ENCODE peak calls at places on chromosome 15, in seven cellular contexts. One of them, this sample, is unnamed.

GRCh38 chr15:67089218-67090193 is 24.1 kb downstream of the SMAD3 start:
- DNase-seq in hepatocyte: no peak
- DNase-seq in astrocyte of the spinal cord: peak; percentile 76
- DNase-seq in HL-60: no peak
- DNase-seq in cardiac fibroblast: peak; percentile 59
- DNase-seq in NB4: peak; percentile 56
- DNase-seq in cardiac muscle cell: peak; percentile 60
- DNase-seq in this sample: peak; percentile 68

GRCh38 chr15:34147371-34148140 is 45.7 kb downstream of the PGBD4 start:
- DNase-seq in hepatocyte: no peak
- DNase-seq in NB4: no peak
- DNase-seq in cardiac muscle cell: peak; percentile 49
- DNase-seq in cardiac fibroblast: peak; percentile 29
- DNase-seq in astrocyte of the spinal cord: peak; percentile 14
- DNase-seq in HL-60: no peak
- DNase-seq in this sample: no peak

GRCh38 chr15:51727141-51727897 is 10.1 kb downstream of the LYSMD2 start:
- DNase-seq in cardiac fibroblast: peak; percentile 18
- DNase-seq in cardiac muscle cell: peak; percentile 21
- DNase-seq in astrocyte of the spinal cord: no peak
- DNase-seq in hepatocyte: no peak
- DNase-seq in NB4: peak; percentile 41
- DNase-seq in HL-60: no peak
- DNase-seq in this sample: no peak

GRCh38 chr15:31344824-31345605 is 18.4 kb downstream of the KLF13 start:
- DNase-seq in hepatocyte: no peak
- DNase-seq in cardiac fibroblast: no peak
- DNase-seq in cardiac muscle cell: no peak
- DNase-seq in HL-60: no peak
- DNase-seq in astrocyte of the spinal cord: no peak
- DNase-seq in NB4: no peak
- DNase-seq in this sample: peak; percentile 79

GRCh38 chr15:99537344-99537743 is 28.4 kb upstream of the MEF2A start:
- DNase-seq in HL-60: no peak
- DNase-seq in NB4: no peak
- DNase-seq in hepatocyte: no peak
- DNase-seq in astrocyte of the spinal cord: no peak
- DNase-seq in cardiac fibroblast: peak; percentile 32
- DNase-seq in cardiac muscle cell: peak; percentile 25
- DNase-seq in this sample: no peak

GRCh38 chr15:90114451-90114901 is 12.2 kb upstream of the IDH2 start:
- DNase-seq in cardiac fibroblast: no peak
- DNase-seq in cardiac muscle cell: no peak
- DNase-seq in hepatocyte: no peak
- DNase-seq in astrocyte of the spinal cord: no peak
- DNase-seq in HL-60: no peak
- DNase-seq in NB4: no peak
- DNase-seq in this sample: no peak

GRCh38 chr15:99121691-99122410 is 17.0 kb downstream of the SYNM start:
- DNase-seq in cardiac muscle cell: no peak
- DNase-seq in NB4: no peak
- DNase-seq in cardiac fibroblast: no peak
- DNase-seq in HL-60: no peak
- DNase-seq in hepatocyte: no peak
- DNase-seq in astrocyte of the spinal cord: no peak
- DNase-seq in this sample: no peak

GRCh38 chr15:36632196-36632595 is 52.8 kb downstream of the CDIN1 start:
- DNase-seq in HL-60: no peak
- DNase-seq in cardiac fibroblast: peak; percentile 34
- DNase-seq in cardiac muscle cell: peak; percentile 20
- DNase-seq in astrocyte of the spinal cord: peak; percentile 43
- DNase-seq in hepatocyte: no peak
- DNase-seq in NB4: peak; percentile 16
- DNase-seq in this sample: peak; percentile 86

GRCh38 chr15:58179206-58179605 is 41.0 kb downstream of the AQP9 start:
- DNase-seq in hepatocyte: no peak
- DNase-seq in NB4: no peak
- DNase-seq in HL-60: no peak
- DNase-seq in cardiac fibroblast: no peak
- DNase-seq in astrocyte of the spinal cord: peak; percentile 18
- DNase-seq in cardiac muscle cell: no peak
- DNase-seq in this sample: no peak

GRCh38 chr15:81184188-81184587 is 12.5 kb upstream of the IL16 start:
- DNase-seq in astrocyte of the spinal cord: no peak
- DNase-seq in HL-60: no peak
- DNase-seq in cardiac fibroblast: peak; percentile 13
- DNase-seq in hepatocyte: no peak
- DNase-seq in cardiac muscle cell: no peak
- DNase-seq in NB4: no peak
- DNase-seq in this sample: no peak

GRCh38 chr15:73683624-73684536 is at the start of gene CD276:
- DNase-seq in NB4: peak; percentile 13
- DNase-seq in hepatocyte: peak; percentile 89
- DNase-seq in HL-60: no peak
- DNase-seq in cardiac fibroblast: peak; percentile 81
- DNase-seq in astrocyte of the spinal cord: peak; percentile 62
- DNase-seq in cardiac muscle cell: peak; percentile 78
- DNase-seq in this sample: peak; percentile 97

GRCh38 chr15:41939986-41940385 is 32.4 kb downstream of the EHD4 start:
- DNase-seq in hepatocyte: no peak
- DNase-seq in astrocyte of the spinal cord: no peak
- DNase-seq in cardiac muscle cell: no peak
- DNase-seq in HL-60: no peak
- DNase-seq in cardiac fibroblast: no peak
- DNase-seq in NB4: no peak
- DNase-seq in this sample: no peak

GRCh38 chr15:77732514-77733335 is 100.0 kb upstream of the LINGO1 start:
- DNase-seq in cardiac fibroblast: no peak
- DNase-seq in NB4: no peak
- DNase-seq in HL-60: no peak
- DNase-seq in hepatocyte: no peak
- DNase-seq in cardiac muscle cell: no peak
- DNase-seq in astrocyte of the spinal cord: no peak
- DNase-seq in this sample: no peak

GRCh38 chr15:77021803-77022381 is 27.0 kb downstream of the PSTPIP1 start:
- DNase-seq in cardiac muscle cell: peak; percentile 68
- DNase-seq in hepatocyte: no peak
- DNase-seq in NB4: peak; percentile 60
- DNase-seq in cardiac fibroblast: peak; percentile 76
- DNase-seq in HL-60: no peak
- DNase-seq in astrocyte of the spinal cord: peak; percentile 36
- DNase-seq in this sample: peak; percentile 95

GRCh38 chr15:45457215-45457614 is 65.3 kb downstream of the SLC30A4 start:
- DNase-seq in NB4: no peak
- DNase-seq in astrocyte of the spinal cord: no peak
- DNase-seq in cardiac muscle cell: no peak
- DNase-seq in HL-60: no peak
- DNase-seq in cardiac fibroblast: no peak
- DNase-seq in hepatocyte: no peak
- DNase-seq in this sample: no peak

GRCh38 chr15:45457641-45458539 is 64.7 kb downstream of the SLC30A4 start:
- DNase-seq in astrocyte of the spinal cord: peak; percentile 82
- DNase-seq in hepatocyte: peak; percentile 91
- DNase-seq in HL-60: peak; percentile 61
- DNase-seq in NB4: peak; percentile 82
- DNase-seq in cardiac muscle cell: peak; percentile 84
- DNase-seq in cardiac fibroblast: peak; percentile 84
- DNase-seq in this sample: peak; percentile 78

GRCh38 chr15:45451265-45451664 is 71.3 kb downstream of the SLC30A4 start:
- DNase-seq in hepatocyte: no peak
- DNase-seq in cardiac fibroblast: no peak
- DNase-seq in NB4: no peak
- DNase-seq in astrocyte of the spinal cord: no peak
- DNase-seq in HL-60: no peak
- DNase-seq in cardiac muscle cell: no peak
- DNase-seq in this sample: no peak

GRCh38 chr15:45456212-45457106 is 66.1 kb downstream of the SLC30A4 start:
- DNase-seq in NB4: peak; percentile 96
- DNase-seq in cardiac muscle cell: peak; percentile 99
- DNase-seq in HL-60: peak; percentile 88
- DNase-seq in hepatocyte: peak; percentile 90
- DNase-seq in cardiac fibroblast: peak; percentile 98
- DNase-seq in astrocyte of the spinal cord: peak; percentile 99
- DNase-seq in this sample: peak; percentile 97

GRCh38 chr15:45454825-45455224 is 67.7 kb downstream of the SLC30A4 start:
- DNase-seq in hepatocyte: peak; percentile 51
- DNase-seq in NB4: peak; percentile 92
- DNase-seq in cardiac fibroblast: peak; percentile 96
- DNase-seq in HL-60: peak; percentile 66
- DNase-seq in cardiac muscle cell: peak; percentile 96
- DNase-seq in astrocyte of the spinal cord: peak; percentile 97
- DNase-seq in this sample: peak; percentile 97
- H3K4me3 ChIP-seq in hepatocyte: no peak overlapping the region
- H3K4me3 ChIP-seq in NB4: no peak overlapping the region
- H3K4me3 ChIP-seq in cardiac fibroblast: no peak overlapping the region
- H3K4me3 ChIP-seq in HL-60: no peak overlapping the region
- H3K4me3 ChIP-seq in cardiac muscle cell: no peak overlapping the region
- H3K4me3 ChIP-seq in astrocyte of the spinal cord: no peak overlapping the region
- H3K4me3 ChIP-seq in this sample: peak overlapping the region; percentile 49

GRCh38 chr15:53611145-53611920 is 148.1 kb downstream of the WDR72 start:
- DNase-seq in cardiac muscle cell: no peak
- DNase-seq in hepatocyte: no peak
- DNase-seq in cardiac fibroblast: no peak
- DNase-seq in NB4: no peak
- DNase-seq in HL-60: no peak
- DNase-seq in astrocyte of the spinal cord: peak; percentile 65
- DNase-seq in this sample: no peak
- TF ChIP-seq CTCF in cardiac muscle cell: no peak
- TF ChIP-seq CTCF in hepatocyte: no peak
- TF ChIP-seq CTCF in cardiac fibroblast: no peak
- TF ChIP-seq CTCF in NB4: no peak
- TF ChIP-seq CTCF in HL-60: no peak
- TF ChIP-seq CTCF in astrocyte of the spinal cord: peak; percentile 11
- TF ChIP-seq CTCF in this sample: no peak

GRCh38 chr15:70063992-70064379 is 33.7 kb downstream of the TLE3 start:
- DNase-seq in HL-60: no peak
- DNase-seq in cardiac muscle cell: no peak
- DNase-seq in astrocyte of the spinal cord: no peak
- DNase-seq in NB4: no peak
- DNase-seq in cardiac fibroblast: no peak
- DNase-seq in hepatocyte: peak; percentile 32
- DNase-seq in this sample: peak; percentile 37
- H3K4me3 ChIP-seq in HL-60: no peak overlapping the region
- H3K4me3 ChIP-seq in cardiac muscle cell: no peak overlapping the region
- H3K4me3 ChIP-seq in astrocyte of the spinal cord: no peak overlapping the region
- H3K4me3 ChIP-seq in NB4: no peak overlapping the region
- H3K4me3 ChIP-seq in cardiac fibroblast: no peak overlapping the region
- H3K4me3 ChIP-seq in hepatocyte: no peak overlapping the region
- H3K4me3 ChIP-seq in this sample: no peak overlapping the region

DNA sequence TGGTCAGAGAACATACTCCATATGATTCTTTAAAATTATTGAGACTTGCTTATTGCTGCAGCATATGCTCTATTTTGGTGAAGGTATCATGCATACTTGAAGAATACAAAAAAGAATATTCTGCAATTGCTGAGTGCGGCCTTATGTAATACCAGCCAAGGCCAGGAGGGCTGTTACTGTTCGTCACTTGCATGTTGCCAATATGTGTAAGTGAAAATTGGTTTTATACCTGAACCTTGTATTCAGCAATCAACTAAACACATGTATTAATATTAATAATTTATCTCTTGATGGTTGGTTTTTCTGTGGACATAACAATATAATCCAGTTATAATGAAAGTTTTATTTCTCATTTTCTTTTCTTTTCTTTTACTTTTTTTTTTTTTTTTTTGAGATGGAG is 13.9 kb upstream of the GABRA5 start:
- DNase-seq in astrocyte of the spinal cord: no peak
- DNase-seq in hepatocyte: no peak
- DNase-seq in cardiac muscle cell: no peak
- DNase-seq in HL-60: no peak
- DNase-seq in cardiac fibroblast: no peak
- DNase-seq in NB4: no peak
- DNase-seq in this sample: no peak
- TF ChIP-seq CTCF in astrocyte of the spinal cord: no peak
- TF ChIP-seq CTCF in hepatocyte: no peak
- TF ChIP-seq CTCF in cardiac muscle cell: no peak
- TF ChIP-seq CTCF in HL-60: no peak
- TF ChIP-seq CTCF in cardiac fibroblast: no peak
- TF ChIP-seq CTCF in NB4: no peak
- TF ChIP-seq CTCF in this sample: no peak

DNA sequence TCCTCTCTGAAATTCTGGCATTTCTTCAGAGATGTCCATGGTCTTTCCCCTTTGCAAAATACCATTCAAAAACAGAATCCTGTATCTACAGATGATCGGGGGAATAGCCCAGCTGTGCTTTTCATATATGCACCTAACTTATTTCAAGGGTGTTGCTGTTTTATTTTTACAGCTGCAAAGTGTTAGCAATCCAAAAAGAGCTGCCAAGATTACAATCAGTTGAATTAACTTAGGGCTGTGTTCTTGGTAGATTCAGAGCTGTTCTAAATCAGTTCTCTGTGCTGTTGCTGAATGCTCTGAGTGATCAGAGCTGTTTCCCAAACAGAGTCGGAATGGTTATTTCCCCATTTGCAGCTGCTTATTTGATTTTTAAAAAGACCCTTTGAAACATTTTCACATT is 175.7 kb upstream of the SEMA6D start:
- DNase-seq in cardiac muscle cell: no peak
- DNase-seq in cardiac fibroblast: no peak
- DNase-seq in hepatocyte: no peak
- DNase-seq in astrocyte of the spinal cord: peak; percentile 12
- DNase-seq in HL-60: no peak
- DNase-seq in NB4: no peak
- DNase-seq in this sample: no peak
- H3K4me3 ChIP-seq in cardiac muscle cell: no peak overlapping the region
- H3K4me3 ChIP-seq in cardiac fibroblast: no peak overlapping the region
- H3K4me3 ChIP-seq in hepatocyte: no peak overlapping the region
- H3K4me3 ChIP-seq in astrocyte of the spinal cord: no peak overlapping the region
- H3K4me3 ChIP-seq in HL-60: no peak overlapping the region
- H3K4me3 ChIP-seq in NB4: no peak overlapping the region
- H3K4me3 ChIP-seq in this sample: no peak overlapping the region

GRCh38 chr15:79769933-79770332 is 126.9 kb downstream of the MTHFS start:
- DNase-seq in astrocyte of the spinal cord: no peak
- DNase-seq in cardiac fibroblast: no peak
- DNase-seq in cardiac muscle cell: no peak
- DNase-seq in NB4: no peak
- DNase-seq in hepatocyte: no peak
- DNase-seq in HL-60: no peak
- DNase-seq in this sample: no peak

GRCh38 chr15:79769081-79769481 is 127.7 kb downstream of the MTHFS start:
- DNase-seq in hepatocyte: no peak
- DNase-seq in astrocyte of the spinal cord: no peak
- DNase-seq in HL-60: no peak
- DNase-seq in cardiac fibroblast: peak; percentile 8
- DNase-seq in NB4: peak; percentile 46
- DNase-seq in cardiac muscle cell: peak; percentile 18
- DNase-seq in this sample: no peak
- TF ChIP-seq CTCF in hepatocyte: peak; percentile 33
- TF ChIP-seq CTCF in astrocyte of the spinal cord: peak; percentile 3
- TF ChIP-seq CTCF in HL-60: peak; percentile 57
- TF ChIP-seq CTCF in cardiac fibroblast: peak; percentile 28
- TF ChIP-seq CTCF in NB4: peak; percentile 54
- TF ChIP-seq CTCF in cardiac muscle cell: peak; percentile 40
- TF ChIP-seq CTCF in this sample: peak; percentile 42

GRCh38 chr15:61228025-61228901 is 839 bp downstream of the RORA start:
- DNase-seq in cardiac muscle cell: peak; percentile 40
- DNase-seq in astrocyte of the spinal cord: peak; percentile 24
- DNase-seq in HL-60: no peak
- DNase-seq in hepatocyte: peak; percentile 35
- DNase-seq in cardiac fibroblast: peak; percentile 33
- DNase-seq in NB4: no peak
- DNase-seq in this sample: peak; percentile 84
- H3K4me3 ChIP-seq in cardiac muscle cell: peak overlapping the region; percentile 83
- H3K4me3 ChIP-seq in astrocyte of the spinal cord: peak overlapping the region; percentile 73
- H3K4me3 ChIP-seq in HL-60: no peak overlapping the region
- H3K4me3 ChIP-seq in hepatocyte: peak overlapping the region; percentile 99
- H3K4me3 ChIP-seq in cardiac fibroblast: peak overlapping the region; percentile 71
- H3K4me3 ChIP-seq in NB4: no peak overlapping the region
- H3K4me3 ChIP-seq in this sample: peak overlapping the region; percentile 78

This sample was measured in osteoblast.